ENCODE peak calls at places on chromosomes 2 and 18, in seven cellular contexts. F is mesenchymal stem cell, U is keratinocyte, K is astrocyte, W is fibroblast of lung, E is OCI-LY7, Z is mammary epithelial cell. D is an unnamed sample.

GRCh38 chr18:9757851-9758587 is 49.9 kb downstream of the RAB31 start:
- DNase-seq in F (peak), U (no peak), K (peak), W (no peak), E (no peak), Z (peak), D (no peak)

GRCh38 chr2:69617744-69618143 is 25.8 kb downstream of the AAK1 start:
- DNase-seq in F (no peak), U (no peak), K (no peak), W (no peak), E (no peak), Z (no peak), D (no peak)

GRCh38 chr2:223501604-223502003 is 100.6 kb downstream of the SCG2 start:
- DNase-seq in F (no peak), U (no peak), K (no peak), W (no peak), E (no peak), Z (peak), D (peak)

GRCh38 chr2:200814276-200814815 is 2.6 kb downstream of the BZW1 start:
- DNase-seq in F (peak), U (no peak), K (no peak), W (no peak), E (no peak), Z (no peak), D (no peak)

GRCh38 chr2:88451647-88452150 is 794 bp downstream of the FOXI3 start:
- DNase-seq in F (no peak), U (no peak), K (no peak), W (no peak), E (no peak), Z (peak), D (no peak)

GRCh38 chr18:71327443-71328120 is 1038.7 kb downstream of the SOCS6 start:
- DNase-seq in F (no peak), U (no peak), K (no peak), W (no peak), E (no peak), Z (no peak), D (no peak)

GRCh38 chr2:111140815-111141214 is 20.1 kb downstream of the BCL2L11 start:
- DNase-seq in F (no peak), U (no peak), K (no peak), W (no peak), E (no peak), Z (no peak), D (peak)

GRCh38 chr2:8539743-8540551 is 141.9 kb upstream of the ID2 start:
- DNase-seq in F (peak), U (no peak), K (no peak), W (no peak), E (no peak), Z (no peak), D (peak)

GRCh38 chr2:240277073-240277806 is 136.8 kb upstream of the OTOS start:
- DNase-seq in F (peak), U (no peak), K (peak), W (peak), E (no peak), Z (peak), D (peak)

GRCh38 chr2:7014201-7014640 is 97.0 kb downstream of the RNF144A start:
- DNase-seq in F (peak), U (no peak), K (peak), W (no peak), E (peak), Z (no peak), D (peak)

GRCh38 chr2:215299337-215299859 is 12.5 kb upstream of the ATIC start:
- DNase-seq in F (peak), U (no peak), K (no peak), W (no peak), E (no peak), Z (no peak), D (no peak)

GRCh38 chr2:75021672-75022071 is 63.2 kb downstream of the POLE4 start:
- DNase-seq in F (peak), U (no peak), K (peak), W (peak), E (no peak), Z (no peak), D (no peak)

GRCh38 chr18:8910186-8910585 is 192.3 kb upstream of the NDUFV2 start:
- DNase-seq in F (no peak), U (no peak), K (no peak), W (no peak), E (no peak), Z (no peak), D (no peak)

GRCh38 chr2:8216397-8216796 is 465.5 kb upstream of the ID2 start:
- DNase-seq in F (no peak), U (no peak), K (no peak), W (peak), E (no peak), Z (no peak), D (no peak)

GRCh38 chr18:5868218-5868904 is 27.0 kb downstream of the TMEM200C start:
- DNase-seq in F (peak), U (peak), K (peak), W (peak), E (peak), Z (peak), D (peak)

GRCh38 chr18:9404565-9405060 is 70.0 kb downstream of the TWSG1 start:
- DNase-seq in F (no peak), U (no peak), K (peak), W (no peak), E (no peak), Z (no peak), D (no peak)

GRCh38 chr18:63540131-63540530 is 2.0 kb upstream of the SERPINB12 start:
- DNase-seq in F (peak), U (no peak), K (peak), W (no peak), E (no peak), Z (no peak), D (peak)

GRCh38 chr2:110702981-110703380 is 25.1 kb upstream of the BUB1 start:
- DNase-seq in F (no peak), U (no peak), K (no peak), W (no peak), E (no peak), Z (no peak), D (no peak)

GRCh38 chr2:184599875-184600227 is 1.5 kb downstream of the ZNF804A start:
- DNase-seq in F (no peak), U (no peak), K (peak), W (peak), E (peak), Z (no peak), D (no peak)

GRCh38 chr2:237092920-237093781 is 7.5 kb downstream of the COPS8 start:
- DNase-seq in F (peak), U (no peak), K (peak), W (peak), E (peak), Z (peak), D (peak)

GRCh38 chr2:71066856-71067255 is 1.6 kb upstream of the NAGK start:
- DNase-seq in F (no peak), U (no peak), K (no peak), W (no peak), E (peak), Z (no peak), D (no peak)

GRCh38 chr2:51613-52012 is 5.3 kb upstream of the FAM110C start:
- DNase-seq in F (no peak), U (no peak), K (no peak), W (no peak), E (no peak), Z (no peak), D (no peak)

GRCh38 chr18:70452501-70452900 is 163.7 kb downstream of the SOCS6 start:
- DNase-seq in F (no peak), U (no peak), K (no peak), W (no peak), E (no peak), Z (no peak), D (no peak)

DNA sequence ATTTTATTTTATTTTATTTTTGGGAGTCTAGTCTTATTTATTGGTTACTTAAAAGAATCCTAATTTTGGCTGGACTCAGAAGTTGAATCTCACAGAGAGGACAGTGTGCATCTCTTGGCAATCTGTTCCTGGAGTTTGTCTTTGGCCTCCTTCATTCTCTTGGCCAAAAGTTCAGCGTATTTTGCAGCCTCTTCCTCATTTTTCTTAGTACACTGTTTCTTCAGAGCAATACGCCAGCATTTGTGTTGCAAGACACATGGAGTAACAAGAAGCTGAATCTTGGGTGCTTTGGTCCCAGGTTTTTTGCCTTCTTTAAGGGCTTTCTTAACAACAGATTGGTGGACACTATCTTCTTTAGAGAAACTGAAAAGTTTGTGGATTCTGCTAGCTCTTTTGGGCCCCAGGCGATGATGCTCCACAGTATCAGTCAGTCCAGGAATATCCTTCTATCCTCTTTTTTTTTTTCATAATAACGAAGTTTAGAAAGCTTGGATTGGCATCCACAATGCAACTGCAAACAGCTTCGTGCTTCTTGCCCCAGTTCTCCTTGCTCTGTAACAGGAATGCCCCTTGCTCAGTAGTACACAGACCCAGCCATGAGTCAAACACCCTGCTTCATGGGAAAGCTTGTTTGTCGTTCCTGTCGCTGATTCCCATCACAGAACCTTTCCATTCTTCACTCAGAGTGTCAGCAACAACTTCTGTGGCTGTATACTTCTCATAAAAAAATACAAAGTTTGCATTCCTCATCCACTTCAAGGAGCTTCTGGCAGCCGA is 34.8 kb upstream of the RFX8 start:
- DNase-seq in F (no peak), U (no peak), K (no peak), W (peak), E (no peak), Z (no peak), D (no peak)
- H2AFZ ChIP-seq in F (no peak), U (no peak), K (no peak), W (peak), E (no peak), Z (peak), D (no peak)

GRCh38 chr18:22043837-22044236 is 125.6 kb upstream of the GATA6 start:
- DNase-seq in F (no peak), U (no peak), K (no peak), W (no peak), E (no peak), Z (no peak), D (no peak)
- H2AFZ ChIP-seq in F (no peak), U (no peak), K (no peak), W (no peak), E (no peak), Z (no peak), D (no peak)

GRCh38 chr2:128391679-128392078 is 73.0 kb upstream of the HS6ST1 start:
- DNase-seq in F (no peak), U (no peak), K (no peak), W (no peak), E (no peak), Z (no peak), D (no peak)

GRCh38 chr2:128388414-128389032 is 69.9 kb upstream of the HS6ST1 start:
- DNase-seq in F (no peak), U (no peak), K (no peak), W (peak), E (no peak), Z (no peak), D (peak)

GRCh38 chr2:128390256-128390990 is 71.8 kb upstream of the HS6ST1 start:
- DNase-seq in F (no peak), U (no peak), K (no peak), W (no peak), E (no peak), Z (no peak), D (no peak)

GRCh38 chr2:128390991-128391630 is 72.4 kb upstream of the HS6ST1 start:
- DNase-seq in F (no peak), U (no peak), K (no peak), W (no peak), E (no peak), Z (no peak), D (no peak)

DNA sequence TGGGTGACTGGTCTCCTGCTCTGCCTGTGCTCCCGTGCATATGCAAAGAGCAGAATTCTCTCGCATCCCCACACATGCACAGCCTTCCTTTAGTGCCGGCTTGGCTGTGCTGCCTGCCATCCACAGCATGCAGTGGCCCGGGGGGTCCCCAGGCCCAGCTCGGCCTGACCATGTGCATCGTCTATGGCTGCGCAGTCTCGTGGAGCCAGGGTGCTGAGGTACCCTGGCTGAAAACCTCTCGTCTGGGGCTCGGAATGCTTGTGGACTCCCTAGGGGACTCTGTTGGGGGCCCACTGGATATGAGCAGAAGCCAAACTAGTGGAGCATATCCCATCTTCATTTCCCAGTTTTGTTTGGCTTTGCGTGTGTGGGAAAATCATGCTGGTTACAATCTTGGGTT is 70.9 kb upstream of the HS6ST1 start:
- DNase-seq in F (no peak), U (no peak), K (no peak), W (no peak), E (no peak), Z (no peak), D (no peak)
- H2AFZ ChIP-seq in F (no peak), U (no peak), K (no peak), W (no peak), E (no peak), Z (no peak), D (no peak)

GRCh38 chr2:36356199-36356989 is 816 bp downstream of the CRIM1 start:
- DNase-seq in F (peak), U (no peak), K (no peak), W (no peak), E (peak), Z (no peak), D (peak)
- H2AFZ ChIP-seq in F (peak), U (no peak), K (no peak), W (no peak), E (peak), Z (peak), D (no peak)

GRCh38 chr18:39939209-39939608 is 2015.8 kb upstream of the PIK3C3 start:
- DNase-seq in F (no peak), U (no peak), K (no peak), W (no peak), E (no peak), Z (no peak), D (no peak)

GRCh38 chr18:39946623-39947061 is 2008.4 kb upstream of the PIK3C3 start:
- DNase-seq in F (peak), U (peak), K (peak), W (peak), E (no peak), Z (peak), D (peak)

GRCh38 chr18:39942702-39943101 is 2012.3 kb upstream of the PIK3C3 start:
- DNase-seq in F (peak), U (no peak), K (no peak), W (no peak), E (no peak), Z (no peak), D (no peak)

GRCh38 chr18:39945076-39945475 is 2010.0 kb upstream of the PIK3C3 start:
- DNase-seq in F (no peak), U (no peak), K (no peak), W (no peak), E (no peak), Z (no peak), D (peak)
- H2AFZ ChIP-seq in F (no peak), U (peak), K (no peak), W (no peak), E (no peak), Z (peak), D (no peak)

GRCh38 chr2:166230024-166230723 is 102.4 kb upstream of the SCN1A start:
- DNase-seq in F (peak), U (no peak), K (peak), W (peak), E (no peak), Z (no peak), D (peak)

GRCh38 chr2:166233244-166233643 is 105.4 kb upstream of the SCN1A start:
- DNase-seq in F (no peak), U (no peak), K (no peak), W (no peak), E (no peak), Z (no peak), D (peak)

GRCh38 chr2:166234112-166234846 is 106.5 kb upstream of the SCN1A start:
- DNase-seq in F (peak), U (no peak), K (peak), W (peak), E (no peak), Z (no peak), D (peak)

GRCh38 chr2:166229678-166230023 is 101.8 kb upstream of the SCN1A start:
- DNase-seq in F (no peak), U (no peak), K (no peak), W (no peak), E (no peak), Z (no peak), D (no peak)

DNA sequence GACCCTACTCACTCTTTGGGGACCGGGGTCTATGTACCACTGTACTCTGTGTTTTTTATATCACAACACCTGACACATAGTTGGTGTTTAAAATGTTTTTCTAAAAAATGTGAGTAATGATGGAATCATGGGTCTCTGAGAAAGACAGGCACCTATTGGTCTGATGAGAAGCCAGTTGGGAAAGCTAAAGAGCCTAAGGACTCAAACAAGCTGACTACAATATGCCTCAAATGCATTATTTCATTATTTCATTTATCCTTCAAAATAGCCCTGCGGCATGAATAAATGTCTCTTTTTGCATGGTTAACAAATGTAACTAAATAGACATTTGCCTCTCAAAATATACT is 102.9 kb upstream of the SCN1A start:
- DNase-seq in F (no peak), U (no peak), K (no peak), W (no peak), E (no peak), Z (no peak), D (peak)
- H2AFZ ChIP-seq in F (no peak), U (no peak), K (no peak), W (no peak), E (no peak), Z (peak), D (peak)

GRCh38 chr2:86016581-86016980 is 89.1 kb downstream of the POLR1A start:
- DNase-seq in F (no peak), U (no peak), K (no peak), W (no peak), E (no peak), Z (no peak), D (no peak)
- H2AFZ ChIP-seq in F (no peak), U (no peak), K (no peak), W (no peak), E (peak), Z (no peak), D (no peak)

DNA sequence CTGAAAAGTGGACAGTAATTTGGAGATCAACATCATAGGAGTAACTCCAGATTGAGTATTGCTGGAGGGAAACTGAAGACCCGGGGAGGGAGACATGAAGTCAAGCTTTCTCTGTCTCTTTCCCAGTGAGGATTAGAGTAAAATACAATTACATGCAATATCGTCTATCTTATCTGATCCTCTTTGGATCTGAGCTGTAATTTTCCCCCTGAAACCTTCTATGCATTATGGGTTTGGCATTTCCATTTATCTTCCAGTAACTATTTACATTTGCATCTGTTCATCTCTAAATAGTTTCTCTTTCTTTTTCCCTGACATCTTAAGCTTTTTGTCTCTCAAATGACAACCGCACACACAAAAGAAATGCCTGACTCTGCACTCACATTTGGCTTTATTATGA is 113.0 kb downstream of the SPP2 start:
- DNase-seq in F (peak), U (no peak), K (no peak), W (no peak), E (no peak), Z (no peak), D (no peak)
- H2AFZ ChIP-seq in F (no peak), U (peak), K (no peak), W (no peak), E (no peak), Z (no peak), D (no peak)

GRCh38 chr2:160532388-160532787 is 38.8 kb upstream of the RBMS1 start:
- DNase-seq in F (no peak), U (no peak), K (no peak), W (no peak), E (no peak), Z (no peak), D (no peak)

GRCh38 chr2:160534996-160535395 is 41.4 kb upstream of the RBMS1 start:
- DNase-seq in F (no peak), U (no peak), K (no peak), W (no peak), E (no peak), Z (no peak), D (no peak)

GRCh38 chr2:160538115-160538514 is 44.5 kb upstream of the RBMS1 start:
- DNase-seq in F (no peak), U (no peak), K (no peak), W (no peak), E (no peak), Z (no peak), D (peak)

GRCh38 chr2:160533482-160533881 is 39.9 kb upstream of the RBMS1 start:
- DNase-seq in F (no peak), U (no peak), K (no peak), W (no peak), E (no peak), Z (no peak), D (no peak)

DNA sequence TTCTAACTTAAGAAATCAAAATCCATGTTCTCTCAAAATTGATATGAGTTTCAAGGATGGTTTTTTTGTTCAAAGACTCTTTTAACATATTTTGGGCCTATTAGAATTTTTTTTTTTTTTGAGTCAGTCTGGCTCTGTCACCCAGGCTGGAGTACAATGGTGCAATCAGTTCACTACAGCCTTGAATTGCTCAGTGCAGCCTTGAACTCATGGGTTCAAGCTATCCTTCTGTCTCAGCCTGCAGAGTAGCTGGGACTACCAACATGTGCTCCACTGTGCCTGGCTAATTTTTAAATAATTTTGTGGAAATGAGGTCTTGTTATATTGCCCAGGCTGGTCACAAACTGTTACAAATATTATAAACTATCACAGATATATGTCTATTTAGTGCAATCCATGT is 40.6 kb upstream of the RBMS1 start:
- DNase-seq in F (no peak), U (no peak), K (no peak), W (no peak), E (no peak), Z (no peak), D (no peak)
- H2AFZ ChIP-seq in F (no peak), U (no peak), K (no peak), W (no peak), E (no peak), Z (no peak), D (no peak)